ENCODE peak calls at places on chromosomes 11 and 22, in eight cellular contexts. One of them, this sample, is unnamed.

GRCh38 chr22:42964994-42965699 is 49.8 kb downstream of the PACSIN2 start:
- DNase-seq in hippocampal formation: no peak
- DNase-seq in bronchial epithelial cell: no peak
- DNase-seq in HCT116: peak
- DNase-seq in thoracic aorta: no peak
- DNase-seq in heart right ventricle: no peak
- DNase-seq in NCI-H345: peak
- DNase-seq in C1 segment of cervical spinal cord: no peak
- DNase-seq in this sample: no peak

GRCh38 chr22:50059185-50059880 is 1.2 kb upstream of the TTLL8 start:
- DNase-seq in hippocampal formation: no peak
- DNase-seq in bronchial epithelial cell: no peak
- DNase-seq in HCT116: no peak
- DNase-seq in thoracic aorta: no peak
- DNase-seq in heart right ventricle: no peak
- DNase-seq in NCI-H345: no peak
- DNase-seq in C1 segment of cervical spinal cord: no peak
- DNase-seq in this sample: no peak

GRCh38 chr22:25146311-25146710 is 53.3 kb upstream of the CRYBB3 start:
- DNase-seq in hippocampal formation: no peak
- DNase-seq in bronchial epithelial cell: no peak
- DNase-seq in HCT116: no peak
- DNase-seq in thoracic aorta: no peak
- DNase-seq in heart right ventricle: no peak
- DNase-seq in NCI-H345: peak
- DNase-seq in C1 segment of cervical spinal cord: no peak
- DNase-seq in this sample: no peak

GRCh38 chr11:114984611-114985163 is 306.4 kb downstream of the NXPE2 start:
- DNase-seq in hippocampal formation: no peak
- DNase-seq in bronchial epithelial cell: no peak
- DNase-seq in HCT116: no peak
- DNase-seq in thoracic aorta: no peak
- DNase-seq in heart right ventricle: no peak
- DNase-seq in NCI-H345: no peak
- DNase-seq in C1 segment of cervical spinal cord: no peak
- DNase-seq in this sample: no peak

GRCh38 chr11:104523611-104524010 is 359.7 kb upstream of the PDGFD start:
- DNase-seq in hippocampal formation: no peak
- DNase-seq in bronchial epithelial cell: no peak
- DNase-seq in HCT116: no peak
- DNase-seq in thoracic aorta: no peak
- DNase-seq in heart right ventricle: no peak
- DNase-seq in NCI-H345: no peak
- DNase-seq in C1 segment of cervical spinal cord: no peak
- DNase-seq in this sample: no peak

GRCh38 chr11:116879789-116880402 is 42.5 kb upstream of the APOA1 start:
- DNase-seq in hippocampal formation: no peak
- DNase-seq in bronchial epithelial cell: peak
- DNase-seq in HCT116: peak
- DNase-seq in thoracic aorta: no peak
- DNase-seq in heart right ventricle: peak
- DNase-seq in NCI-H345: peak
- DNase-seq in C1 segment of cervical spinal cord: no peak
- DNase-seq in this sample: peak

GRCh38 chr22:24383061-24383460 is 44.3 kb upstream of the ADORA2A start:
- DNase-seq in hippocampal formation: no peak
- DNase-seq in bronchial epithelial cell: no peak
- DNase-seq in HCT116: no peak
- DNase-seq in thoracic aorta: no peak
- DNase-seq in heart right ventricle: no peak
- DNase-seq in NCI-H345: no peak
- DNase-seq in C1 segment of cervical spinal cord: no peak
- DNase-seq in this sample: no peak

GRCh38 chr11:128741511-128741910 is 47.6 kb downstream of the FLI1 start:
- DNase-seq in hippocampal formation: no peak
- DNase-seq in bronchial epithelial cell: no peak
- DNase-seq in HCT116: no peak
- DNase-seq in thoracic aorta: no peak
- DNase-seq in heart right ventricle: no peak
- DNase-seq in NCI-H345: no peak
- DNase-seq in C1 segment of cervical spinal cord: no peak
- DNase-seq in this sample: no peak

GRCh38 chr11:96061730-96062524 is 138.0 kb upstream of the MTMR2 start:
- DNase-seq in hippocampal formation: no peak
- DNase-seq in bronchial epithelial cell: peak
- DNase-seq in HCT116: no peak
- DNase-seq in thoracic aorta: no peak
- DNase-seq in heart right ventricle: no peak
- DNase-seq in NCI-H345: no peak
- DNase-seq in C1 segment of cervical spinal cord: no peak
- DNase-seq in this sample: no peak

GRCh38 chr22:38968801-38969200 is 11.4 kb downstream of the APOBEC3A start:
- DNase-seq in hippocampal formation: no peak
- DNase-seq in bronchial epithelial cell: no peak
- DNase-seq in HCT116: no peak
- DNase-seq in thoracic aorta: no peak
- DNase-seq in heart right ventricle: no peak
- DNase-seq in NCI-H345: no peak
- DNase-seq in C1 segment of cervical spinal cord: no peak
- DNase-seq in this sample: no peak

GRCh38 chr11:103659743-103660142 is 376.7 kb upstream of the DDI1 start:
- DNase-seq in hippocampal formation: no peak
- DNase-seq in bronchial epithelial cell: peak
- DNase-seq in HCT116: no peak
- DNase-seq in thoracic aorta: no peak
- DNase-seq in heart right ventricle: no peak
- DNase-seq in NCI-H345: peak
- DNase-seq in C1 segment of cervical spinal cord: no peak
- DNase-seq in this sample: no peak

GRCh38 chr11:77170107-77170506 is 42.1 kb downstream of the MYO7A start:
- DNase-seq in hippocampal formation: no peak
- DNase-seq in bronchial epithelial cell: peak
- DNase-seq in HCT116: no peak
- DNase-seq in thoracic aorta: no peak
- DNase-seq in heart right ventricle: no peak
- DNase-seq in NCI-H345: no peak
- DNase-seq in C1 segment of cervical spinal cord: no peak
- DNase-seq in this sample: no peak

GRCh38 chr11:117839936-117840813 is 15.6 kb upstream of the FXYD2 start:
- DNase-seq in hippocampal formation: no peak
- DNase-seq in bronchial epithelial cell: no peak
- DNase-seq in HCT116: no peak
- DNase-seq in thoracic aorta: no peak
- DNase-seq in heart right ventricle: peak
- DNase-seq in NCI-H345: no peak
- DNase-seq in C1 segment of cervical spinal cord: no peak
- DNase-seq in this sample: no peak

GRCh38 chr11:34976496-34976895 is 60.1 kb downstream of the PDHX start:
- DNase-seq in hippocampal formation: no peak
- DNase-seq in bronchial epithelial cell: no peak
- DNase-seq in HCT116: no peak
- DNase-seq in thoracic aorta: no peak
- DNase-seq in heart right ventricle: no peak
- DNase-seq in NCI-H345: no peak
- DNase-seq in C1 segment of cervical spinal cord: no peak
- DNase-seq in this sample: no peak

GRCh38 chr11:76801205-76801604 is 18.0 kb downstream of the TSKU start:
- DNase-seq in hippocampal formation: no peak
- DNase-seq in bronchial epithelial cell: no peak
- DNase-seq in HCT116: no peak
- DNase-seq in thoracic aorta: no peak
- DNase-seq in heart right ventricle: no peak
- DNase-seq in NCI-H345: no peak
- DNase-seq in C1 segment of cervical spinal cord: no peak
- DNase-seq in this sample: no peak

GRCh38 chr22:24845036-24845918 is 39.3 kb downstream of the SGSM1 start:
- DNase-seq in hippocampal formation: no peak
- DNase-seq in bronchial epithelial cell: peak
- DNase-seq in HCT116: no peak
- DNase-seq in thoracic aorta: peak
- DNase-seq in heart right ventricle: no peak
- DNase-seq in NCI-H345: no peak
- DNase-seq in C1 segment of cervical spinal cord: no peak
- DNase-seq in this sample: no peak

GRCh38 chr11:13040969-13041561 is 31.9 kb downstream of the RASSF10 start:
- DNase-seq in hippocampal formation: no peak
- DNase-seq in bronchial epithelial cell: no peak
- DNase-seq in HCT116: no peak
- DNase-seq in thoracic aorta: no peak
- DNase-seq in heart right ventricle: no peak
- DNase-seq in NCI-H345: peak
- DNase-seq in C1 segment of cervical spinal cord: no peak
- DNase-seq in this sample: no peak

GRCh38 chr22:46750861-46751260 is 11.6 kb upstream of the TBC1D22A start:
- DNase-seq in hippocampal formation: no peak
- DNase-seq in bronchial epithelial cell: no peak
- DNase-seq in HCT116: no peak
- DNase-seq in thoracic aorta: no peak
- DNase-seq in heart right ventricle: no peak
- DNase-seq in NCI-H345: no peak
- DNase-seq in C1 segment of cervical spinal cord: no peak
- DNase-seq in this sample: no peak

GRCh38 chr11:33636104-33636503 is 64.5 kb downstream of the C11orf91 start:
- DNase-seq in hippocampal formation: no peak
- DNase-seq in bronchial epithelial cell: peak
- DNase-seq in HCT116: no peak
- DNase-seq in thoracic aorta: no peak
- DNase-seq in heart right ventricle: no peak
- DNase-seq in NCI-H345: no peak
- DNase-seq in C1 segment of cervical spinal cord: no peak
- DNase-seq in this sample: no peak

GRCh38 chr11:62445314-62445740 is 26.5 kb downstream of the SCGB1A1 start:
- DNase-seq in hippocampal formation: no peak
- DNase-seq in bronchial epithelial cell: no peak
- DNase-seq in HCT116: no peak
- DNase-seq in thoracic aorta: no peak
- DNase-seq in heart right ventricle: peak
- DNase-seq in NCI-H345: no peak
- DNase-seq in C1 segment of cervical spinal cord: no peak
- DNase-seq in this sample: no peak

GRCh38 chr11:9473408-9473807 is 12.6 kb downstream of the ZNF143 start:
- DNase-seq in hippocampal formation: no peak
- DNase-seq in bronchial epithelial cell: no peak
- DNase-seq in HCT116: no peak
- DNase-seq in thoracic aorta: no peak
- DNase-seq in heart right ventricle: no peak
- DNase-seq in NCI-H345: no peak
- DNase-seq in C1 segment of cervical spinal cord: no peak
- DNase-seq in this sample: no peak

GRCh38 chr22:46846154-46846831 is 83.8 kb downstream of the TBC1D22A start:
- DNase-seq in hippocampal formation: no peak
- DNase-seq in bronchial epithelial cell: peak
- DNase-seq in HCT116: no peak
- DNase-seq in thoracic aorta: no peak
- DNase-seq in heart right ventricle: no peak
- DNase-seq in NCI-H345: no peak
- DNase-seq in C1 segment of cervical spinal cord: no peak
- DNase-seq in this sample: no peak

GRCh38 chr22:31474743-31475142 is 14.9 kb downstream of the EIF4ENIF1 start:
- DNase-seq in hippocampal formation: no peak
- DNase-seq in bronchial epithelial cell: no peak
- DNase-seq in HCT116: no peak
- DNase-seq in thoracic aorta: no peak
- DNase-seq in heart right ventricle: no peak
- DNase-seq in NCI-H345: no peak
- DNase-seq in C1 segment of cervical spinal cord: no peak
- DNase-seq in this sample: no peak

GRCh38 chr11:3077174-3077839 is 20.1 kb upstream of the CARS1 start:
- DNase-seq in hippocampal formation: no peak
- DNase-seq in bronchial epithelial cell: no peak
- DNase-seq in HCT116: no peak
- DNase-seq in thoracic aorta: no peak
- DNase-seq in heart right ventricle: no peak
- DNase-seq in NCI-H345: no peak
- DNase-seq in C1 segment of cervical spinal cord: no peak
- DNase-seq in this sample: no peak

GRCh38 chr11:96073536-96073935 is 149.6 kb upstream of the MTMR2 start:
- DNase-seq in hippocampal formation: no peak
- DNase-seq in bronchial epithelial cell: no peak
- DNase-seq in HCT116: no peak
- DNase-seq in thoracic aorta: no peak
- DNase-seq in heart right ventricle: no peak
- DNase-seq in NCI-H345: no peak
- DNase-seq in C1 segment of cervical spinal cord: no peak
- DNase-seq in this sample: no peak

GRCh38 chr22:44304354-44304753 is 8.4 kb downstream of the SHISAL1 start:
- DNase-seq in hippocampal formation: no peak
- DNase-seq in bronchial epithelial cell: no peak
- DNase-seq in HCT116: no peak
- DNase-seq in thoracic aorta: no peak
- DNase-seq in heart right ventricle: no peak
- DNase-seq in NCI-H345: no peak
- DNase-seq in C1 segment of cervical spinal cord: no peak
- DNase-seq in this sample: no peak

GRCh38 chr11:58905141-58905715 is 34.1 kb upstream of the GLYATL1 start:
- DNase-seq in hippocampal formation: peak
- DNase-seq in bronchial epithelial cell: peak
- DNase-seq in HCT116: no peak
- DNase-seq in thoracic aorta: no peak
- DNase-seq in heart right ventricle: peak
- DNase-seq in NCI-H345: peak
- DNase-seq in C1 segment of cervical spinal cord: peak
- DNase-seq in this sample: peak

GRCh38 chr11:60498853-60499252 is 6.3 kb downstream of the MS4A12 start:
- DNase-seq in hippocampal formation: no peak
- DNase-seq in bronchial epithelial cell: no peak
- DNase-seq in HCT116: no peak
- DNase-seq in thoracic aorta: no peak
- DNase-seq in heart right ventricle: no peak
- DNase-seq in NCI-H345: no peak
- DNase-seq in C1 segment of cervical spinal cord: no peak
- DNase-seq in this sample: no peak

GRCh38 chr22:19331975-19332374 is 40.5 kb upstream of the CLTCL1 start:
- DNase-seq in hippocampal formation: no peak
- DNase-seq in bronchial epithelial cell: no peak
- DNase-seq in HCT116: no peak
- DNase-seq in thoracic aorta: no peak
- DNase-seq in heart right ventricle: no peak
- DNase-seq in NCI-H345: no peak
- DNase-seq in C1 segment of cervical spinal cord: no peak
- DNase-seq in this sample: no peak